ENCODE peak calls at places on chromosomes 1 and 21, in six cellular contexts. F is hepatocyte, K is GM23338, Q is MM.1S, E is HCT116, I is neural progenitor cell. J is an unnamed sample.

GRCh38 chr1:94970783-94971182 is 43.9 kb upstream of the CNN3 start:
- DNase-seq in F (no peak), E (no peak), Q (no peak), I (peak), K (peak), J (no peak)

GRCh38 chr1:24932284-24932683 is 2.2 kb upstream of the RUNX3 start:
- DNase-seq in F (peak), E (peak), I (peak), K (peak), Q (peak), J (no peak)

GRCh38 chr21:38181101-38181500 is 75.7 kb upstream of the KCNJ15 start:
- DNase-seq in K (no peak), F (no peak), I (no peak), E (no peak), Q (no peak), J (peak)

GRCh38 chr1:219326843-219327242 is 153.2 kb downstream of the LYPLAL1 start:
- DNase-seq in Q (no peak), K (no peak), F (no peak), I (no peak), E (no peak), J (no peak)

GRCh38 chr1:165773324-165773965 is 4.8 kb upstream of the TMCO1 start:
- DNase-seq in I (no peak), E (peak), K (no peak), F (no peak), Q (peak), J (peak)

GRCh38 chr1:237386362-237387143 is 344.6 kb downstream of the RYR2 start:
- DNase-seq in Q (peak), I (peak), K (peak), F (peak), E (peak), J (peak)

GRCh38 chr1:95023399-95024050 is 49.2 kb downstream of the ALG14 start:
- DNase-seq in F (no peak), I (no peak), K (no peak), Q (no peak), E (no peak), J (peak)

GRCh38 chr1:212291505-212292134 is 6.4 kb downstream of the PPP2R5A start:
- DNase-seq in E (peak), I (peak), F (peak), Q (peak), K (peak), J (peak)

GRCh38 chr1:91684599-91685196 is 184.0 kb downstream of the CDC7 start:
- DNase-seq in K (no peak), Q (no peak), F (peak), I (no peak), E (no peak), J (peak)

GRCh38 chr1:55059302-55060132 is 20.2 kb downstream of the PCSK9 start:
- DNase-seq in K (no peak), I (no peak), Q (no peak), F (no peak), E (no peak), J (no peak)

GRCh38 chr1:35431173-35431599 is 126.0 kb downstream of the KIAA0319L start:
- DNase-seq in Q (no peak), E (no peak), F (no peak), I (no peak), K (no peak), J (peak)

GRCh38 chr1:45864765-45865164 is 61.4 kb downstream of the MAST2 start:
- DNase-seq in E (no peak), I (no peak), K (no peak), Q (no peak), F (no peak), J (peak)

GRCh38 chr1:45864124-45864721 is 60.8 kb downstream of the MAST2 start:
- DNase-seq in F (no peak), Q (no peak), E (no peak), I (no peak), K (no peak), J (peak)

GRCh38 chr1:45862008-45862407 is 58.6 kb downstream of the MAST2 start:
- DNase-seq in I (no peak), Q (no peak), E (no peak), F (no peak), K (no peak), J (no peak)

GRCh38 chr1:45859221-45859620 is 55.8 kb downstream of the MAST2 start:
- DNase-seq in I (no peak), F (no peak), Q (no peak), K (no peak), E (no peak), J (no peak)

GRCh38 chr1:45863117-45863670 is 59.8 kb downstream of the MAST2 start:
- DNase-seq in I (no peak), K (no peak), Q (no peak), F (no peak), E (no peak), J (no peak)
- TF ChIP-seq EZH2 in I (no peak), K (no peak), Q (no peak), F (no peak), E (no peak), J (no peak)

DNA sequence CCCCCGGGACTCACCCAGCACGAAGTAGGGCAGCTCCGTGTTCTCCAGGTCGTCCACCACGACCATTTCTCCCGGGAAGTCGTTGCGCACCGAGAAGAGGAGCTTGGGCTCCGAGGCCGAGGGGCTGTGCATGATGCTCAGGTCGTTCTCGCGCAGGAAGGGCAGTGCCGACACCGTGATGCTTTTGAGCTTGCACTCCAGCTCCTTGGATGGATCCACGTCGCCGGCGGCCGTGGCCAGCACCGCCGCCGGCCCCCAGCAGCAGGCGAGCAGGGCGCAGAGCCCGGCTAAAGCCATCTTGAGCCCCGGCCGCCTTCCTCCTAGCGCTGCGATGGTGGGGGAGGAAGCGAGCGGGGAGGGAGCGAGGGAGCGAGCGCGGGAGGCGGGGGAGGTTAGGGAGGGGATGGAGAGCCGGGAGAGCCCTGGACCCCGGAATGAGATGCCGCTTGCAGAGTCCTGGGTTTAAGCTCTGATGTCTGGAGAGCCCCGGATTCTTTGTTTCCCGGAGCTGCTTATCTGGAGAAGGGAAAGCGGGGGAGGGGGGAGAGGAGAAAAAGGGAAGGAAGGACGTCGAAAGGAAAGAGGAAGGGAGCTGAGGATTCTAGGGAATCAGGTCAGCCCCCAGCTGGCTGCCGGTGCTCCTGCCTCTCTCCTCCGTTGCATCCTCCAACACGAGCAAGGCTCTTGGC is at the start of gene ASTN1:
- DNase-seq in Q (no peak), K (peak), F (no peak), E (no peak), I (peak), J (peak)
- TF ChIP-seq EZH2 in Q (no peak), K (no peak), F (peak), E (no peak), I (peak), J (no peak)

DNA sequence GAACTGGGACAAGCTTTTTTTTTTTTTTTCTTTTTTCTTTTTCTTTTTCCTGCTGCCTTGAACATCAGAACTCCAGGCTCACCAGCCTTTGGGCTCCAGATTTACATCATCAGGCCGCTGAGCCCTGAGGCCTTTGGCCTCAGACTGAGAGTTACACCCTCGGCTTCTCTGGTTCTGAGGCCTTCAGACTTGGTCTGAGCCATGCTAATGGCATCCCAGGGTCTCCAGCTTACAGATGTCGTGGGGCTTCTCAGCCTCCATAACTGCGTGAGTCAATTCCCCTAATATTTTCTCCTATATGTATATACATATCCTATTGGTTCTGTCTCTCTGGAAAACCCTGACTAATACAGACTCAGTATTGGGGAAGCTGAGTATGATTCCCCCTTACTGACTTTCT is 36.5 kb upstream of the RC3H1 start:
- DNase-seq in I (no peak), F (no peak), Q (no peak), K (no peak), E (no peak), J (peak)
- TF ChIP-seq EZH2 in I (no peak), F (no peak), Q (no peak), K (no peak), E (no peak), J (no peak)

GRCh38 chr21:33026299-33026858 is 644 bp downstream of the OLIG2 start:
- DNase-seq in E (no peak), K (no peak), Q (no peak), I (no peak), F (no peak), J (no peak)

GRCh38 chr21:33028271-33028670 is 2.5 kb downstream of the OLIG2 start:
- DNase-seq in F (no peak), K (peak), E (no peak), I (no peak), Q (no peak), J (no peak)

GRCh38 chr21:33028759-33029511 is 3.2 kb downstream of the OLIG2 start:
- DNase-seq in K (peak), F (no peak), E (no peak), Q (peak), I (peak), J (no peak)

GRCh38 chr21:33026878-33027400 is 1.2 kb downstream of the OLIG2 start:
- DNase-seq in F (no peak), E (no peak), K (peak), I (peak), Q (no peak), J (peak)

GRCh38 chr21:33027401-33028185 is 1.9 kb downstream of the OLIG2 start:
- DNase-seq in Q (no peak), E (no peak), K (peak), I (peak), F (no peak), J (no peak)
- TF ChIP-seq EZH2 in Q (no peak), E (no peak), K (peak), I (peak), F (no peak), J (peak)

GRCh38 chr1:228207851-228208821 is at the start of gene OBSCN:
- DNase-seq in K (peak), F (no peak), I (peak), Q (no peak), E (no peak), J (no peak)

GRCh38 chr1:228205526-228206436 is 2.1 kb upstream of the OBSCN start:
- DNase-seq in F (no peak), Q (no peak), K (no peak), E (no peak), I (no peak), J (no peak)

GRCh38 chr1:228208831-228209524 is 1.1 kb downstream of the OBSCN start:
- DNase-seq in Q (no peak), K (no peak), I (no peak), E (no peak), F (no peak), J (no peak)

GRCh38 chr1:228207381-228207810 is 448 bp upstream of the OBSCN start:
- DNase-seq in F (no peak), E (no peak), I (no peak), Q (no peak), K (no peak), J (no peak)

DNA sequence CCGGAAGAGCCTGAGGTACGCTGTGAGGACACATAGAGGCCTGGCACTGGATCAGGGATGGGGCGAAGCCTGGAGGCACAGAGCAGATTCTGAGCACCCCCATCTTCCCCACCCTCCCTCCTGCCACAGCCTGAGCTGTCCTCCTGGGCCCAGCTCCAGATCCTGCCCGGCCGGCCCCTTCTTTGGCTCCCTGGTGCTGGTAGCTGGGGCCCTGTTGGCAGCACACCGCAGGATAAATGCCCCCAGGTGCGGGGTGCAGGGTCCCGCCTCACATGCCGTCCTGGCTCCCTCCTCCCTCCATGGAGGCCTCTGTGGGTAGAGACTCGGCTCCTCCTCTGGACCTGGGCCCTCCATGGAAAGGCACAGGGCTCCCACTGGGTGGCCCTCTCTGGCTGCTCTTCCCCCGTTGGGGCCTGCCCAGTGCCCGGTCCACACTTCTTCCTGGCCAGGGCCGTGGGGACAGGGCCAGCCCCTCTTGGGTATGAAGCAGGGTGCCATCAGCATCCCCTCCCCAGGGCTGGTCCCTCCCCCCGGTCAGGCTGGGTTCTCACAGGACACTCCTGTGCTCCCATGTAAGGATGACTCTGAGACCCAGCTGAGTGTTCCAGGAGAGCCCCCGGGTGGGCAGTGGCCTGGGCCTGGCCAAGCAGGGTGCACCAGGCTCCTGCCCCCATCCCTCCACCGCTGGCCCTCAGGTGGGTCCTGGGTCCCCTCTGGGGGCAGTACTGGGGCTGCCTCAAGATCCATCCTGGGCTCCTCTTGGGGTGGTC is 1.1 kb upstream of the OBSCN start:
- DNase-seq in E (no peak), I (no peak), Q (no peak), F (peak), K (no peak), J (no peak)
- TF ChIP-seq EZH2 in E (no peak), I (no peak), Q (no peak), F (no peak), K (no peak), J (no peak)

J was measured in fibroblast of lung.